ENCODE peak calls at places on chromosomes 6 and 20, in seven cellular contexts. B is GM10248; P is Right ventricle myocardium superior; X is MM.1S; A is mesothelial cell of epicardium; U is kidney glomerular epithelial cell; Z is stimulated activated CD4-positive, alpha-beta T cell treated with anti-CD3 and anti-CD28 coated beads, Interleukin-2, amount 100 ng/mL, for 48 hours. R is an unnamed sample.

GRCh38 chr20:6954219-6954618 is 186.7 kb downstream of the BMP2 start:
- DNase-seq in B (no peak), P (no peak), X (no peak), A (no peak), U (no peak), Z (no peak), R (no peak)

GRCh38 chr6:56484669-56485068 is 158.0 kb downstream of the DST start:
- DNase-seq in B (no peak), P (no peak), X (no peak), A (no peak), U (no peak), Z (no peak), R (no peak)

GRCh38 chr20:58022711-58023110 is 205.7 kb downstream of the ANKRD60 start:
- DNase-seq in B (no peak), P (no peak), X (no peak), A (no peak), U (no peak), Z (no peak), R (no peak)

GRCh38 chr6:157907651-157908050 is 74.0 kb upstream of the SYNJ2 start:
- DNase-seq in B (no peak), P (no peak), X (no peak), A (no peak), U (no peak), Z (no peak), R (no peak)

GRCh38 chr6:44339763-44340625 is 2.5 kb upstream of the SPATS1 start:
- DNase-seq in B (no peak), P (no peak), X (no peak), A (no peak), U (peak; percentile 80), Z (no peak), R (no peak)

GRCh38 chr6:134564705-134565104 is 246.8 kb upstream of the SGK1 start:
- DNase-seq in B (no peak), P (no peak), X (no peak), A (no peak), U (no peak), Z (no peak), R (no peak)

GRCh38 chr6:14082771-14083170 is 34.8 kb upstream of the CD83 start:
- DNase-seq in B (no peak), P (no peak), X (no peak), A (no peak), U (no peak), Z (no peak), R (no peak)

GRCh38 chr20:53984781-53985518 is 85.4 kb downstream of the BCAS1 start:
- DNase-seq in B (no peak), P (no peak), X (no peak), A (no peak), U (no peak), Z (no peak), R (peak; percentile 26)

GRCh38 chr20:46814366-46815232 is 80.0 kb upstream of the EYA2 start:
- DNase-seq in B (no peak), P (no peak), X (no peak), A (no peak), U (peak; percentile 88), Z (no peak), R (no peak)

GRCh38 chr20:36917943-36918342 is 33.6 kb downstream of the SAMHD1 start:
- DNase-seq in B (no peak), P (no peak), X (no peak), A (no peak), U (no peak), Z (no peak), R (no peak)

GRCh38 chr20:17710379-17711305 is 10.9 kb downstream of the BANF2 start:
- DNase-seq in B (no peak), P (no peak), X (no peak), A (no peak), U (no peak), Z (no peak), R (no peak)

GRCh38 chr20:43938932-43939761 is 24.5 kb downstream of the TOX2 start:
- DNase-seq in B (no peak), P (peak; percentile 78), X (peak; percentile 5), A (no peak), U (peak; percentile 98), Z (no peak), R (no peak)

GRCh38 chr6:42165016-42165415 is 8.1 kb upstream of the GUCA1A start:
- DNase-seq in B (no peak), P (no peak), X (no peak), A (no peak), U (no peak), Z (no peak), R (no peak)

R was measured in esophagus muscularis mucosa.